ENCODE peak calls at places on chromosome 10, in six cellular contexts. V is vagina, T is endodermal cell, F is A549, M is Panc1, O is sigmoid colon. S is an unnamed sample.

GRCh38 chr10:89637108-89637507 is 7.9 kb downstream of the PANK1 start:
- DNase-seq in V (no peak), T (no peak), F (no peak), M (no peak), O (no peak), S (no peak)

GRCh38 chr10:122263971-122264370 is 7.1 kb upstream of the BTBD16 start:
- DNase-seq in V (no peak), T (peak; percentile 14), F (peak; percentile 24), M (no peak), O (peak; percentile 20), S (no peak)

GRCh38 chr10:4407783-4408182 is 418.2 kb upstream of the AKR1E2 start:
- DNase-seq in V (no peak), T (no peak), F (peak; percentile 31), M (no peak), O (no peak), S (no peak)

GRCh38 chr10:37053476-37053875 is 71.9 kb upstream of the ANKRD30A start:
- DNase-seq in V (no peak), T (no peak), F (peak; percentile 26), M (no peak), O (no peak), S (no peak)

GRCh38 chr10:127937915-127938440 is 31.1 kb downstream of the PTPRE start:
- DNase-seq in V (no peak), T (no peak), F (no peak), M (no peak), O (no peak), S (no peak)

GRCh38 chr10:122276611-122277205 is 5.6 kb downstream of the BTBD16 start:
- DNase-seq in V (no peak), T (peak; percentile 84), F (peak; percentile 71), M (no peak), O (peak; percentile 28), S (no peak)

GRCh38 chr10:108812906-108813305 is 1110.4 kb downstream of the XPNPEP1 start:
- DNase-seq in V (no peak), T (no peak), F (no peak), M (no peak), O (no peak), S (no peak)

GRCh38 chr10:88386204-88386877 is 196.8 kb downstream of the RNLS start:
- DNase-seq in V (no peak), T (no peak), F (peak; percentile 58), M (no peak), O (no peak), S (no peak)

GRCh38 chr10:75779276-75779675 is 347.9 kb downstream of the LRMDA start:
- DNase-seq in V (no peak), T (no peak), F (no peak), M (no peak), O (no peak), S (no peak)

GRCh38 chr10:2011106-2011716 is 273.9 kb upstream of the ADARB2 start:
- DNase-seq in V (no peak), T (peak; percentile 70), F (no peak), M (no peak), O (no peak), S (no peak)

GRCh38 chr10:102918817-102919236 is 733 bp downstream of the CNNM2 start:
- DNase-seq in V (no peak), T (peak; percentile 73), F (peak; percentile 15), M (no peak), O (no peak), S (peak; percentile 48)

GRCh38 chr10:6667679-6668270 is 87.7 kb upstream of the PRKCQ start:
- DNase-seq in V (no peak), T (peak; percentile 74), F (peak; percentile 66), M (no peak), O (no peak), S (peak; percentile 49)

GRCh38 chr10:44182909-44183308 is 202.0 kb downstream of the CXCL12 start:
- DNase-seq in V (no peak), T (no peak), F (no peak), M (no peak), O (no peak), S (no peak)

GRCh38 chr10:43111921-43112607 is 26.2 kb upstream of the CSGALNACT2 start:
- DNase-seq in V (no peak), T (no peak), F (no peak), M (no peak), O (no peak), S (no peak)

GRCh38 chr10:28991738-28992270 is 297.1 kb upstream of the LYZL1 start:
- DNase-seq in V (no peak), T (peak; percentile 88), F (peak; percentile 82), M (no peak), O (no peak), S (peak; percentile 41)

GRCh38 chr10:35940067-35940989 is 298.2 kb upstream of the FZD8 start:
- DNase-seq in V (no peak), T (peak; percentile 85), F (no peak), M (no peak), O (no peak), S (no peak)

GRCh38 chr10:97800474-97800873 is 28.7 kb upstream of the SFRP5 start:
- DNase-seq in V (no peak), T (no peak), F (no peak), M (no peak), O (no peak), S (no peak)

GRCh38 chr10:100866575-100867098 is 46.1 kb upstream of the SLF2 start:
- DNase-seq in V (no peak), T (peak; percentile 83), F (no peak), M (no peak), O (no peak), S (no peak)

GRCh38 chr10:80453715-80454525 is at the start of gene TSPAN14:
- DNase-seq in V (no peak), T (peak; percentile 92), F (peak; percentile 79), M (no peak), O (peak; percentile 95), S (peak; percentile 87)

GRCh38 chr10:70174058-70174741 is 3.9 kb upstream of the SAR1A start:
- DNase-seq in V (no peak), T (peak; percentile 45), F (no peak), M (no peak), O (no peak), S (peak; percentile 77)

GRCh38 chr10:23343591-23344225 is 889 bp downstream of the C10orf67 start:
- DNase-seq in V (no peak), T (peak; percentile 90), F (peak; percentile 9), M (no peak), O (peak; percentile 75), S (no peak)

GRCh38 chr10:4506087-4506486 is 319.9 kb upstream of the AKR1E2 start:
- DNase-seq in V (no peak), T (no peak), F (no peak), M (no peak), O (no peak), S (no peak)

GRCh38 chr10:1209355-1209979 is 153.3 kb downstream of the WDR37 start:
- DNase-seq in V (no peak), T (no peak), F (no peak), M (no peak), O (no peak), S (no peak)

GRCh38 chr10:132452216-132452650 is 55.2 kb downstream of the PWWP2B start:
- DNase-seq in V (no peak), T (peak; percentile 65), F (no peak), M (no peak), O (no peak), S (no peak)

GRCh38 chr10:103881420-103882284 is 26.3 kb upstream of the SH3PXD2A start:
- DNase-seq in V (no peak), T (no peak), F (no peak), M (no peak), O (no peak), S (no peak)

GRCh38 chr10:91607661-91608442 is 25.0 kb downstream of the PPP1R3C start:
- DNase-seq in V (no peak), T (no peak), F (no peak), M (no peak), O (no peak), S (no peak)

GRCh38 chr10:60086421-60086820 is 180.1 kb upstream of the CCDC6 start:
- DNase-seq in V (no peak), T (no peak), F (no peak), M (no peak), O (no peak), S (no peak)

GRCh38 chr10:60086862-60087261 is 180.5 kb upstream of the CCDC6 start:
- DNase-seq in V (no peak), T (no peak), F (no peak), M (no peak), O (no peak), S (no peak)

GRCh38 chr10:60082341-60083038 is 176.1 kb upstream of the CCDC6 start:
- DNase-seq in V (no peak), T (no peak), F (no peak), M (no peak), O (no peak), S (no peak)

GRCh38 chr10:60083039-60083344 is 176.6 kb upstream of the CCDC6 start:
- DNase-seq in V (no peak), T (no peak), F (no peak), M (no peak), O (no peak), S (no peak)
- H3K4me3 ChIP-seq in V (no peak overlapping the region), T (no peak overlapping the region), F (no peak overlapping the region), M (no peak overlapping the region), O (no peak overlapping the region), S (no peak overlapping the region)

DNA sequence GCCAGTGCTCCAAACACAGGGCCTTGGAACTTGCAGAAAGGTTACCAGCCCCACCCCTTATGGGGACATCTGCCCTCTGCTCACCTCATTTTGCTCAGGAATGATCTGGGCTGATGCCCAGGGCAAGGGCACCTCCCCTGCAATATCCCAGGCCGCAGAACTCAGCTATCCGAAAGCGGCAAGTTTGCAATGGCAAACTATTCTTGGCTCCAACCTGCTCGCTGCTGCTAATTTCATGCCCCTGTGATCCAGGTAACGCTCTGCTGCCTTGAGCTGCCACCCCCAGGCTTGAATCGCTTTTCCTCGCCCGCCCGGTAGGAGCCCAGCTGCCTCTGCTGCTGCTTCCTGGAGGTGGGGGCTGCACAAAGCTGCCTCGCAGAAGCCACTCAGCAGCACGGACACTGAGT is 18.2 kb downstream of the SLC29A3 start:
- DNase-seq in V (no peak), T (no peak), F (no peak), M (no peak), O (no peak), S (no peak)
- H3K4me3 ChIP-seq in V (no peak overlapping the region), T (no peak overlapping the region), F (no peak overlapping the region), M (no peak overlapping the region), O (no peak overlapping the region), S (no peak overlapping the region)

GRCh38 chr10:110664483-110665420 is 20.6 kb downstream of the RBM20 start:
- DNase-seq in V (no peak), T (peak; percentile 59), F (peak; percentile 80), M (peak; percentile 64), O (peak; percentile 83), S (no peak)
- H3K4me3 ChIP-seq in V (no peak overlapping the region), T (no peak overlapping the region), F (no peak overlapping the region), M (no peak overlapping the region), O (no peak overlapping the region), S (no peak overlapping the region)

DNA sequence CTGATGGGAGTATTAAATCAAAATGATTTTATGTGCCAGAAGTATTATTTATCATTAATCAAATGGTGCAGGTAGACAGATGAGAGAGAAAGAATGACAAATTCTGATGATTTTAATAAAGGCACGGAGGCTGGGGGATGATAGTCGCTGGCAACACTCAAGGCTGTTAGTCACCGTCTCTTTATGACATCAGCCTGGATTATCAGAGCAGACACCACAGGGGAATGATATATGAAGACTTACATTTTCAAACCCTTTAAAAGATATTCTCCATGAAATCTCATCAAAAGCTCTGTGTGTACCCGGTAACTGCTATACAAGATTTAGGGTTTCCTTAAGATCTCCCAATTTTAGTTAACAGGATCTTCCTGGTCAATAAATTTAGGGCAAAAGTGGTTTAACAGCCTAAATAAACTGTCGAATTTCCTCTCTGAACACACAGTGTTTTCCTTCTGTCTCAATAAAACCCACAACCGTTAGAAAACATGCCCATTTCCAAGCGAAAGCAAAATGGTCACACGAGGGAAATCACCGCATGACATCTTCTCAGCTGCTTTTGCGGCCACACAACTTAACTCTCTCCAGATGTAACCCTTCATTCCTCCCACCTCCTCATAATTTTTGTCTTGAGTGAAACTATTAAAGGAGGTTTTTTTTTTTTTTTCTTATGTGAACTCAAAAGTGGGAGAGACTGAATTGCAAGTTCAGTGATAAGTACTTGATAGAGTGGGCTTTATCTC is 133.2 kb upstream of the FAM171A1 start:
- DNase-seq in V (no peak), T (peak; percentile 2), F (no peak), M (no peak), O (no peak), S (no peak)
- H3K4me3 ChIP-seq in V (no peak overlapping the region), T (no peak overlapping the region), F (no peak overlapping the region), M (no peak overlapping the region), O (no peak overlapping the region), S (no peak overlapping the region)

S was measured in OCI-LY7.